ENCODE peak calls at places on chromosomes 11 and 22, in five cellular contexts. K, E, V, J and I are unnamed samples.

GRCh38 chr22:41772645-41773044 is 27.8 kb upstream of the CCDC134 start:
- DNase-seq in V (no peak), J (no peak), K (no peak), E (no peak), I (no peak)

GRCh38 chr11:129440028-129440630 is 64.5 kb downstream of the BARX2 start:
- DNase-seq in K (no peak), V (peak; percentile 49), J (no peak), E (no peak), I (no peak)

GRCh38 chr11:62456630-62457029 is 37.8 kb downstream of the SCGB1A1 start:
- DNase-seq in E (no peak), K (no peak), V (no peak), J (no peak), I (no peak)

GRCh38 chr22:50192825-50193204 is 7.1 kb downstream of the TRABD start:
- DNase-seq in E (no peak), K (no peak), J (no peak), V (no peak), I (no peak)

GRCh38 chr11:16739326-16739875 is 954 bp downstream of the C11orf58 start:
- DNase-seq in E (no peak), K (no peak), J (no peak), V (peak; percentile 40), I (no peak)

GRCh38 chr11:65352783-65353182 is 1.8 kb upstream of the TIGD3 start:
- DNase-seq in V (no peak), K (no peak), E (no peak), J (no peak), I (no peak)

GRCh38 chr22:19871023-19871844 is 16.6 kb upstream of the GNB1L start:
- DNase-seq in E (no peak), K (no peak), V (no peak), J (peak; percentile 15), I (peak; percentile 14)

GRCh38 chr11:103544874-103545273 is 435.6 kb downstream of the DYNC2H1 start:
- DNase-seq in V (peak; percentile 60), K (no peak), J (no peak), E (no peak), I (no peak)

GRCh38 chr11:69718147-69718546 is 14.3 kb upstream of the FGF19 start:
- DNase-seq in E (peak; percentile 37), V (no peak), K (peak; percentile 42), J (no peak), I (no peak)

GRCh38 chr11:24880962-24881361 is 384.1 kb downstream of the LUZP2 start:
- DNase-seq in J (no peak), K (no peak), V (no peak), E (no peak), I (no peak)

GRCh38 chr11:40602866-40603578 is 856.4 kb downstream of the LRRC4C start:
- DNase-seq in K (no peak), V (peak; percentile 45), J (no peak), E (no peak), I (no peak)

GRCh38 chr11:57458410-57459111 is 1.8 kb upstream of the RTN4RL2 start:
- DNase-seq in V (no peak), E (peak; percentile 56), K (peak; percentile 59), J (peak; percentile 74), I (no peak)

GRCh38 chr11:60953781-60954180 is 1.8 kb upstream of the SLC15A3 start:
- DNase-seq in K (peak; percentile 27), E (no peak), J (no peak), V (peak; percentile 26), I (no peak)

GRCh38 chr11:33869511-33870422 is 22.1 kb downstream of the LMO2 start:
- DNase-seq in J (peak; percentile 49), K (no peak), E (peak; percentile 69), V (peak; percentile 25), I (peak; percentile 24)

GRCh38 chr11:125154380-125155099 is 10.0 kb upstream of the PKNOX2 start:
- DNase-seq in J (no peak), V (no peak), K (no peak), E (no peak), I (no peak)

GRCh38 chr22:30889268-30889995 is 79.1 kb downstream of the MORC2 start:
- DNase-seq in V (no peak), K (no peak), J (no peak), E (no peak), I (no peak)

GRCh38 chr11:35474677-35475076 is 50.7 kb downstream of the PAMR1 start:
- DNase-seq in V (no peak), E (no peak), K (no peak), J (peak; percentile 26), I (no peak)

GRCh38 chr11:76287227-76287626 is 80.9 kb upstream of the WNT11 start:
- DNase-seq in V (no peak), J (no peak), K (no peak), E (no peak), I (no peak)

GRCh38 chr11:1928038-1928890 is 8.8 kb downstream of the TNNT3 start:
- DNase-seq in E (peak; percentile 13), J (no peak), V (no peak), K (peak; percentile 53), I (no peak)

GRCh38 chr22:25048659-25049657 is 96.4 kb downstream of the KIAA1671 start:
- DNase-seq in J (peak; percentile 79), E (peak; percentile 62), V (peak; percentile 36), K (peak; percentile 79), I (peak; percentile 68)

GRCh38 chr11:1304376-1304775 is 5.1 kb downstream of the TOLLIP start:
- DNase-seq in J (peak; percentile 67), K (peak; percentile 85), E (no peak), V (peak; percentile 10), I (no peak)

GRCh38 chr22:21714059-21714770 is 21.4 kb downstream of the YPEL1 start:
- DNase-seq in V (no peak), E (no peak), K (no peak), J (no peak), I (no peak)

GRCh38 chr11:1174441-1175370 is 17.0 kb downstream of the MUC5AC start:
- DNase-seq in J (no peak), K (no peak), V (no peak), E (no peak), I (no peak)

GRCh38 chr11:8047382-8047781 is 33.6 kb upstream of the TUB start:
- DNase-seq in K (no peak), J (no peak), E (no peak), V (no peak), I (no peak)

GRCh38 chr22:46731246-46732040 is 6.6 kb downstream of the CERK start:
- DNase-seq in E (peak; percentile 72), J (peak; percentile 80), K (peak; percentile 69), V (peak; percentile 27), I (no peak)

GRCh38 chr11:124766156-124766555 is 4.1 kb upstream of the ESAM start:
- DNase-seq in E (no peak), J (no peak), V (no peak), K (no peak), I (no peak)

GRCh38 chr11:73388241-73389133 is 12.3 kb downstream of the RELT start:
- DNase-seq in J (no peak), E (peak; percentile 63), V (no peak), K (no peak), I (no peak)

GRCh38 chr11:79439430-79439892 is 1.4 kb downstream of the TENM4 start:
- DNase-seq in V (peak; percentile 60), J (peak; percentile 19), K (peak; percentile 21), E (peak; percentile 8), I (no peak)

GRCh38 chr11:79437981-79438630 is 2.7 kb downstream of the TENM4 start:
- DNase-seq in J (peak; percentile 18), K (peak; percentile 24), E (no peak), V (peak; percentile 70), I (peak; percentile 50)

GRCh38 chr11:79439893-79440450 is 858 bp downstream of the TENM4 start:
- DNase-seq in V (no peak), K (peak; percentile 42), J (peak; percentile 19), E (peak; percentile 13), I (peak; percentile 31)

GRCh38 chr11:79437274-79437980 is 3.4 kb downstream of the TENM4 start:
- DNase-seq in E (peak; percentile 61), V (peak; percentile 70), K (peak; percentile 70), J (peak; percentile 57), I (no peak)

GRCh38 chr11:79438631-79439429 is 2.0 kb downstream of the TENM4 start:
- DNase-seq in E (peak; percentile 8), V (peak; percentile 42), J (peak; percentile 21), K (peak; percentile 44), I (peak; percentile 62)
- H3K4me3 ChIP-seq in E (peak overlapping the region; percentile 67), V (peak overlapping the region; percentile 66), J (peak overlapping the region; percentile 25), K (peak overlapping the region; percentile 16), I (peak overlapping the region; percentile 64)

DNA sequence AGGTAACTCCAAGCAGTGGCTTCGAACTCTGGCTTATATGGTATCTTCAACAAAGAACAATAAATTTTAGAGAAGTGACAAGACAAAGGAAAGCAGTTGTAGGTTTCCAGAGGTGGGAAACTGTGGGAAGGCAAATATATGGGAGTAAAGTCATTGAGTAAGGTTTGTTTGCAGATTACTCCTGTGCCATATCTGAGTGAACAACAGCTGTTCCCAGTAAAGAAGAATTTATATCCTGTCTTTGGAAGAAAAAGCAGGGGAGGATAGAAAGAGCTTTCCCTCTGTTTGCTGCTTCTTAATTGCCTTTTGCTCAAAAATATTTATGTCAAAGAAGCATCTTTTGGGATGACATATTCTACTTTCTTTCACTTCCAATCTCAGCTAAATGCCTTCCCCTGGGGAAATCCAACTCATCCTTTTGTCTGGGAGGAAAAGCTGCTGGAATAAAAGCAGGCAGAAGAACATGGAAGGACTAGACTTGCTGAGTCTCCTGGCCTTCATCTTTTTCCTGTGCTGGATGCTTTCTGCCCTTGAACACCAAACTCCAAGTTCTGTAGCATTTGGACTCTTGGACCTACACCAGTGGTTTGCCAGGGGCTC is 10.4 kb upstream of the RCN1 start:
- DNase-seq in J (no peak), K (no peak), E (no peak), V (no peak), I (no peak)
- H3K27ac ChIP-seq in J (no peak overlapping the region), K (no peak overlapping the region), E (no peak overlapping the region), V (no peak overlapping the region), I (no peak overlapping the region)

GRCh38 chr11:94183886-94184264 is 55.2 kb downstream of the PANX1 start:
- DNase-seq in J (peak; percentile 75), E (peak; percentile 25), K (peak; percentile 92), V (peak; percentile 54), I (no peak)
- TF ChIP-seq CTCF in J (peak; percentile 49), E (peak; percentile 70), K (peak; percentile 84), V (peak; percentile 71), I (peak; percentile 42)

GRCh38 chr11:3949132-3949531 is 93.7 kb downstream of the STIM1 start:
- DNase-seq in J (no peak), V (no peak), K (no peak), E (no peak), I (no peak)

GRCh38 chr11:3942956-3943497 is 87.6 kb downstream of the STIM1 start:
- DNase-seq in V (no peak), J (no peak), E (no peak), K (no peak), I (no peak)

GRCh38 chr11:3944198-3944597 is 88.7 kb downstream of the STIM1 start:
- DNase-seq in V (peak; percentile 53), J (no peak), E (peak; percentile 16), K (peak; percentile 42), I (no peak)

GRCh38 chr11:3947084-3947483 is 91.6 kb downstream of the STIM1 start:
- DNase-seq in E (peak; percentile 72), V (peak; percentile 70), J (peak; percentile 41), K (peak; percentile 39), I (no peak)

DNA sequence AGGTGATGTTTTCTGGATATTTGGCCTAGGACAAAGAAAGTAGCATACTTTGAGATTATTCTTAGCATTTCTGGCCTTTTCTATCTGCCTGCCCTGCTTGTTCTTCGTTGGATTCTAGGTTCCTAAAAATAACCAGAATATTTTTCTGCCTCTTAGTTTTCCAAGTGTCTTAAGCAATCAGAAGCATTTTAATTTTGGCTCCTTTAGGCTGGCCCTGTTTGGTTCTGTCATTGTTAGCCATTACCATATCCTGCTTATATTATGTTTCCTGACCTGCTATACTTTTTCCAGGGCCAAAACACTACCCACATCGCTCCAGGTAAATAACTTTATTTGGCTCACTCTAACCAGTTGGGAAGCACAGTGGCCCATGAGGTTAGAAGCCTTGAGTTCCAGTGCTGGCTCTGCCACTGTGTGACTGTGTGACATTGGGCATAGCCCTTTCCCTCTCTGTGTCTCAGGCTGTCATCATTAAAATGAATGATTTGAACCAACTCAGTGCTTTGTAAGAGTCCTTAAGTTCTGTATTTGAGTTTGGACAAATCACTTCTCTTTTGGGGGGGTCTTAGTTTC is 91.1 kb downstream of the STIM1 start:
- DNase-seq in K (no peak), V (no peak), J (no peak), E (no peak), I (no peak)
- H3K4me3 ChIP-seq in K (no peak overlapping the region), V (no peak overlapping the region), J (no peak overlapping the region), E (no peak overlapping the region), I (no peak overlapping the region)